ENCODE peak calls at places on chromosomes 2 and 18, in ten cellular contexts. One of them, this sample, is unnamed.

GRCh38 chr2:11749646-11750349 is 3.4 kb downstream of the LPIN1 start:
- DNase-seq in adrenal gland: no peak
- DNase-seq in A549: no peak
- DNase-seq in sigmoid colon: no peak
- DNase-seq in right lobe of liver: no peak
- DNase-seq in GM12891: no peak
- DNase-seq in body of pancreas: no peak
- DNase-seq in Peyer's patch: peak
- DNase-seq in spleen: peak
- DNase-seq in H54: no peak
- DNase-seq in this sample: no peak

GRCh38 chr2:147989809-147990403 is 30.6 kb downstream of the ORC4 start:
- DNase-seq in adrenal gland: no peak
- DNase-seq in A549: peak
- DNase-seq in sigmoid colon: no peak
- DNase-seq in right lobe of liver: no peak
- DNase-seq in GM12891: peak
- DNase-seq in body of pancreas: no peak
- DNase-seq in Peyer's patch: no peak
- DNase-seq in spleen: no peak
- DNase-seq in H54: peak
- DNase-seq in this sample: no peak

GRCh38 chr2:204234879-204235278 is 298.3 kb downstream of the ICOS start:
- DNase-seq in adrenal gland: no peak
- DNase-seq in A549: peak
- DNase-seq in sigmoid colon: no peak
- DNase-seq in right lobe of liver: no peak
- DNase-seq in GM12891: no peak
- DNase-seq in body of pancreas: no peak
- DNase-seq in Peyer's patch: no peak
- DNase-seq in spleen: no peak
- DNase-seq in H54: peak
- DNase-seq in this sample: no peak

GRCh38 chr18:59455728-59456276 is 96.7 kb upstream of the LMAN1 start:
- DNase-seq in adrenal gland: no peak
- DNase-seq in A549: no peak
- DNase-seq in sigmoid colon: peak
- DNase-seq in right lobe of liver: no peak
- DNase-seq in GM12891: no peak
- DNase-seq in body of pancreas: no peak
- DNase-seq in Peyer's patch: no peak
- DNase-seq in spleen: no peak
- DNase-seq in H54: no peak
- DNase-seq in this sample: no peak

GRCh38 chr2:120768112-120769048 is 32.7 kb downstream of the GLI2 start:
- DNase-seq in adrenal gland: no peak
- DNase-seq in A549: peak
- DNase-seq in sigmoid colon: peak
- DNase-seq in right lobe of liver: peak
- DNase-seq in GM12891: no peak
- DNase-seq in body of pancreas: no peak
- DNase-seq in Peyer's patch: no peak
- DNase-seq in spleen: peak
- DNase-seq in H54: no peak
- DNase-seq in this sample: peak

GRCh38 chr18:75248426-75249191 is 38.0 kb downstream of the TSHZ1 start:
- DNase-seq in adrenal gland: no peak
- DNase-seq in A549: no peak
- DNase-seq in sigmoid colon: no peak
- DNase-seq in right lobe of liver: no peak
- DNase-seq in GM12891: no peak
- DNase-seq in body of pancreas: no peak
- DNase-seq in Peyer's patch: no peak
- DNase-seq in spleen: no peak
- DNase-seq in H54: no peak
- DNase-seq in this sample: no peak

GRCh38 chr2:234712421-234712935 is 215.6 kb upstream of the ARL4C start:
- DNase-seq in adrenal gland: no peak
- DNase-seq in A549: no peak
- DNase-seq in sigmoid colon: no peak
- DNase-seq in right lobe of liver: no peak
- DNase-seq in GM12891: no peak
- DNase-seq in body of pancreas: no peak
- DNase-seq in Peyer's patch: no peak
- DNase-seq in spleen: no peak
- DNase-seq in H54: no peak
- DNase-seq in this sample: no peak

GRCh38 chr2:241432824-241433448 is 75.4 kb downstream of the STK25 start:
- DNase-seq in adrenal gland: no peak
- DNase-seq in A549: no peak
- DNase-seq in sigmoid colon: no peak
- DNase-seq in right lobe of liver: no peak
- DNase-seq in GM12891: no peak
- DNase-seq in body of pancreas: no peak
- DNase-seq in Peyer's patch: no peak
- DNase-seq in spleen: no peak
- DNase-seq in H54: no peak
- DNase-seq in this sample: no peak

GRCh38 chr18:4453712-4454547 is 1.2 kb downstream of the DLGAP1 start:
- DNase-seq in adrenal gland: no peak
- DNase-seq in A549: no peak
- DNase-seq in sigmoid colon: no peak
- DNase-seq in right lobe of liver: peak
- DNase-seq in GM12891: no peak
- DNase-seq in body of pancreas: peak
- DNase-seq in Peyer's patch: no peak
- DNase-seq in spleen: peak
- DNase-seq in H54: no peak
- DNase-seq in this sample: no peak

GRCh38 chr2:67633212-67633856 is 236.2 kb downstream of the ETAA1 start:
- DNase-seq in adrenal gland: no peak
- DNase-seq in A549: no peak
- DNase-seq in sigmoid colon: no peak
- DNase-seq in right lobe of liver: no peak
- DNase-seq in GM12891: no peak
- DNase-seq in body of pancreas: no peak
- DNase-seq in Peyer's patch: no peak
- DNase-seq in spleen: no peak
- DNase-seq in H54: no peak
- DNase-seq in this sample: no peak

GRCh38 chr2:73162856-73163521 is 39.4 kb upstream of the NOTO start:
- DNase-seq in adrenal gland: no peak
- DNase-seq in A549: no peak
- DNase-seq in sigmoid colon: no peak
- DNase-seq in right lobe of liver: no peak
- DNase-seq in GM12891: no peak
- DNase-seq in body of pancreas: no peak
- DNase-seq in Peyer's patch: no peak
- DNase-seq in spleen: no peak
- DNase-seq in H54: no peak
- DNase-seq in this sample: no peak

GRCh38 chr2:73163522-73164367 is 38.6 kb upstream of the NOTO start:
- DNase-seq in adrenal gland: peak
- DNase-seq in A549: peak
- DNase-seq in sigmoid colon: peak
- DNase-seq in right lobe of liver: no peak
- DNase-seq in GM12891: no peak
- DNase-seq in body of pancreas: peak
- DNase-seq in Peyer's patch: peak
- DNase-seq in spleen: peak
- DNase-seq in H54: peak
- DNase-seq in this sample: peak
- TF ChIP-seq POLR2A in adrenal gland: no peak
- TF ChIP-seq POLR2A in A549: no peak
- TF ChIP-seq POLR2A in sigmoid colon: no peak
- TF ChIP-seq POLR2A in right lobe of liver: no peak
- TF ChIP-seq POLR2A in GM12891: no peak
- TF ChIP-seq POLR2A in body of pancreas: no peak
- TF ChIP-seq POLR2A in Peyer's patch: no peak
- TF ChIP-seq POLR2A in spleen: no peak
- TF ChIP-seq POLR2A in H54: no peak
- TF ChIP-seq POLR2A in this sample: no peak

DNA sequence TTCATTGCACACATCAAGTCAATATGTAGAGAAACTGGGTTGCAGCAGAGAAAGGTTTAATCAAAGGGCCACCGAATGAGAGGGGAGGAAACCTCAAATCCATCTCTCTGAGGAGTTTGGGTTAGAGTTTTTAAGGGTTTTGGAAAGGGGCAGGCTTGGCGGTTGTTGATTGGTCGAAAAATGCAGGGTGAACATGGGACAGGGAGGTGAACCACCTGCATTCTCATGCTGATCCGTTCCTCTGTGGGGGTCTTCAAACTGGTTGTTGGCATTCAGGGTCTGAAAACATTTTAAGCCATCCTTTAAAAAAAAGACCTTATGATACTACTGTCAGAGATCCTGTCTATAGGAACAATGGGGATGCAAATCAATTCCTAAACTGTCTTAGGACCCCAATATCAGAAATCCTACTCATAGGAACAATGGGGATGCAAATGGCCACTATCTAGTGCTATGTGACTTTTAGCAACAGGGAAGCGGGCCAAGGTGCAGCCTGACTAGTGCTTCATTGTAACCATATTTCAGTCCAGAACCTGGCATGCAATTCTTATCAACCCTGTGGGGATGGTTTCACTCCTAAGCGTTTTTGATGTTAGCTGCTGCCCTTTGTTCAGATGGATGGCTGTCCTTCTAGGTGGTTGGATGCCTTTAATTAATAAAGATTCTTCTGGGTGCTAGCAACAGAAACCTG is 120.1 kb upstream of the MGAT5 start:
- DNase-seq in adrenal gland: no peak
- DNase-seq in A549: no peak
- DNase-seq in sigmoid colon: no peak
- DNase-seq in right lobe of liver: no peak
- DNase-seq in GM12891: no peak
- DNase-seq in body of pancreas: no peak
- DNase-seq in Peyer's patch: no peak
- DNase-seq in spleen: no peak
- DNase-seq in H54: no peak
- DNase-seq in this sample: peak
- TF ChIP-seq POLR2A in adrenal gland: no peak
- TF ChIP-seq POLR2A in A549: no peak
- TF ChIP-seq POLR2A in sigmoid colon: no peak
- TF ChIP-seq POLR2A in right lobe of liver: no peak
- TF ChIP-seq POLR2A in GM12891: no peak
- TF ChIP-seq POLR2A in body of pancreas: no peak
- TF ChIP-seq POLR2A in Peyer's patch: no peak
- TF ChIP-seq POLR2A in spleen: no peak
- TF ChIP-seq POLR2A in H54: no peak
- TF ChIP-seq POLR2A in this sample: no peak

DNA sequence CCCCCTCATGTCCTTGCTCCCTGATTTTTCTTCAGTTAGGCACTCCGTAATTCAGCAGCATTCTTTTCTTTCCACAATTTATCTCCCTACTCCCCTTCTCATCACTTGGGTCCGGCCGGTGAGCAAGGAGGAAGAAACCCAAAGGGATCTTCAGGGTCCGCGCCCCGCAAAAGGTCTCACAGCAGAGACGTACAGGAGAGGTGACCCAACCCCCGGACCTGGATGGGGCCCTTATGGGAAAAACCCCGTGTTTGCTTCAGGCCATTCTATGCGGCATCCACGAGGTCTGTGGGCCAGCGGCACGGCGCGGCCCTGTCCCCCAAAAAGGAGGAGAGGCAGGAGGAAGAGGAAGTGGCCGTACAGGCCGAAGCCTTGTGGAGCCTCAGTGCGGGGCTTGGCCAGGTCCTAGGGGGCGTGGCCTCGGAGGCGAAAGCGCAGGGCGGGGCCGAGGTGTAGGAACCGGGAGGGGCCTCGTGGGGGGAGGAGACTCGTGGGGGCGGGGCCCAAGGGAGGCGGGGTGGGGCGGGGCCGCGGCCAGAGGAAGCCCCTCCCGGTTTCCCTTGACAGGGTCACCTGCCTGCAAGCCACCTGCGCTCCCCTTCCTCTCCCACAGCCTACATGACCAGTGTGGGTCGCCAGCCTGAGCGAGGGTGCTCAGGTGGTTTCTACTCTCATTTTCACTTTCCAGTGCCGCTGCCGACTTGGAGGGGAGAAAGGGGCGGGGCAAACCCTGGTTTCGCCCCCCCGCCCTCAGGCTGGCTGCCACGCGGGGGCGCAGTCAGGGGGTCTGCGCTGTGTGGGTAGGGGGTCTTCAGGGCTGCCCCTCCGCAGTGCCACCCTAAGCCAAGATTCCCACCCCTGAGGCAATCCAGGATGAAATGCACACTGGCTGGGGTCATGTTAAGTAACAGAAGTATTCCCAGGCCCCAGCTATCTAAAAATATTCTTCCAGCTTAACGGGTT is 156.4 kb upstream of the XPO1 start:
- DNase-seq in adrenal gland: peak
- DNase-seq in A549: peak
- DNase-seq in sigmoid colon: peak
- DNase-seq in right lobe of liver: peak
- DNase-seq in GM12891: peak
- DNase-seq in body of pancreas: peak
- DNase-seq in Peyer's patch: peak
- DNase-seq in spleen: peak
- DNase-seq in H54: peak
- DNase-seq in this sample: peak
- TF ChIP-seq POLR2A in adrenal gland: no peak
- TF ChIP-seq POLR2A in A549: peak
- TF ChIP-seq POLR2A in sigmoid colon: peak
- TF ChIP-seq POLR2A in right lobe of liver: peak
- TF ChIP-seq POLR2A in GM12891: peak
- TF ChIP-seq POLR2A in body of pancreas: peak
- TF ChIP-seq POLR2A in Peyer's patch: peak
- TF ChIP-seq POLR2A in spleen: no peak
- TF ChIP-seq POLR2A in H54: peak
- TF ChIP-seq POLR2A in this sample: peak

DNA sequence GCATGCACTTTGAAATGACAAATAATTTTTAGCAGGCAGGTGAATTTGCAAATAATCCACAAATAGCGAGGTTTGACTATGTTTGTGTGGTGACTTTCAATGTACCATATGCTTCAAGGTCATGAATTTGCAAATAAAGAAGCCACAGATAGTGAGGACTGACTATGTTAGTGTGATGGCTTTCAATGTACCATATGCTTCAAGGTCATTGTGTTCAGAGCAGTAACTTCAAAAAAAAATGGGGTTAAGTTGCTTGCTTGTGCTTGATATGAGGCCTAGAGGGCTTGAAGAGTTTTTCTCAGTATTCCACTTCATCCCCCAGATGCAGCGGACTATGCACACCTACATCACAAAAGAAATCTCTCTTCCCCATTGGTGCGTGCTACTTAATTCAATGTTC is 602.9 kb upstream of the LRRTM4 start:
- DNase-seq in adrenal gland: no peak
- DNase-seq in A549: no peak
- DNase-seq in sigmoid colon: no peak
- DNase-seq in right lobe of liver: no peak
- DNase-seq in GM12891: no peak
- DNase-seq in body of pancreas: no peak
- DNase-seq in Peyer's patch: no peak
- DNase-seq in spleen: no peak
- DNase-seq in H54: no peak
- DNase-seq in this sample: no peak
- TF ChIP-seq POLR2A in adrenal gland: no peak
- TF ChIP-seq POLR2A in A549: no peak
- TF ChIP-seq POLR2A in sigmoid colon: no peak
- TF ChIP-seq POLR2A in right lobe of liver: no peak
- TF ChIP-seq POLR2A in GM12891: no peak
- TF ChIP-seq POLR2A in body of pancreas: no peak
- TF ChIP-seq POLR2A in Peyer's patch: no peak
- TF ChIP-seq POLR2A in spleen: no peak
- TF ChIP-seq POLR2A in H54: no peak
- TF ChIP-seq POLR2A in this sample: no peak

This sample was measured in heart left ventricle.